ENCODE peak calls at places on chromosome 5, in seven cellular contexts. One of them, this sample, is unnamed.

GRCh38 chr5:126079266-126079665 is 343.9 kb upstream of the GRAMD2B start:
- DNase-seq in CD8-positive, alpha-beta memory T cell: no peak
- DNase-seq in IMR-90: no peak
- DNase-seq in A549: no peak
- DNase-seq in cerebellar cortex: no peak
- DNase-seq in left cardiac atrium: no peak
- DNase-seq in posterior vena cava: no peak
- DNase-seq in this sample: no peak

GRCh38 chr5:2688586-2688985 is 62.9 kb downstream of the IRX2 start:
- DNase-seq in left cardiac atrium: no peak
- DNase-seq in A549: no peak
- DNase-seq in posterior vena cava: no peak
- DNase-seq in CD8-positive, alpha-beta memory T cell: no peak
- DNase-seq in IMR-90: no peak
- DNase-seq in cerebellar cortex: no peak
- DNase-seq in this sample: no peak

GRCh38 chr5:176515396-176515795 is 21.8 kb downstream of the RNF44 start:
- DNase-seq in left cardiac atrium: no peak
- DNase-seq in IMR-90: no peak
- DNase-seq in A549: no peak
- DNase-seq in cerebellar cortex: no peak
- DNase-seq in CD8-positive, alpha-beta memory T cell: no peak
- DNase-seq in posterior vena cava: no peak
- DNase-seq in this sample: no peak

GRCh38 chr5:42636425-42636824 is 120.2 kb upstream of the CCDC152 start:
- DNase-seq in CD8-positive, alpha-beta memory T cell: no peak
- DNase-seq in left cardiac atrium: no peak
- DNase-seq in cerebellar cortex: peak; percentile 5
- DNase-seq in posterior vena cava: no peak
- DNase-seq in A549: no peak
- DNase-seq in IMR-90: no peak
- DNase-seq in this sample: no peak

GRCh38 chr5:76622973-76623596 is at the start of gene F2RL2:
- DNase-seq in IMR-90: peak; percentile 93
- DNase-seq in posterior vena cava: no peak
- DNase-seq in left cardiac atrium: peak; percentile 23
- DNase-seq in CD8-positive, alpha-beta memory T cell: no peak
- DNase-seq in A549: peak; percentile 52
- DNase-seq in cerebellar cortex: peak; percentile 84
- DNase-seq in this sample: no peak

GRCh38 chr5:135126688-135127603 is 92.9 kb upstream of the PITX1 start:
- DNase-seq in posterior vena cava: no peak
- DNase-seq in IMR-90: no peak
- DNase-seq in CD8-positive, alpha-beta memory T cell: no peak
- DNase-seq in A549: peak; percentile 38
- DNase-seq in left cardiac atrium: no peak
- DNase-seq in cerebellar cortex: no peak
- DNase-seq in this sample: no peak

GRCh38 chr5:43039468-43040286 is 442 bp downstream of the ANXA2R start:
- DNase-seq in IMR-90: peak; percentile 83
- DNase-seq in CD8-positive, alpha-beta memory T cell: peak; percentile 56
- DNase-seq in A549: peak; percentile 58
- DNase-seq in cerebellar cortex: peak; percentile 66
- DNase-seq in left cardiac atrium: peak; percentile 76
- DNase-seq in posterior vena cava: peak; percentile 91
- DNase-seq in this sample: peak; percentile 84

GRCh38 chr5:67395790-67396418 is 199.3 kb upstream of the CD180 start:
- DNase-seq in posterior vena cava: no peak
- DNase-seq in cerebellar cortex: no peak
- DNase-seq in left cardiac atrium: no peak
- DNase-seq in IMR-90: no peak
- DNase-seq in CD8-positive, alpha-beta memory T cell: no peak
- DNase-seq in A549: no peak
- DNase-seq in this sample: no peak

GRCh38 chr5:154945695-154946301 is 4.9 kb downstream of the MRPL22 start:
- DNase-seq in CD8-positive, alpha-beta memory T cell: no peak
- DNase-seq in A549: peak; percentile 28
- DNase-seq in left cardiac atrium: no peak
- DNase-seq in cerebellar cortex: peak; percentile 17
- DNase-seq in IMR-90: peak; percentile 28
- DNase-seq in posterior vena cava: no peak
- DNase-seq in this sample: no peak

GRCh38 chr5:141605523-141606277 is 13.1 kb downstream of the DIAPH1 start:
- DNase-seq in A549: no peak
- DNase-seq in CD8-positive, alpha-beta memory T cell: peak; percentile 68
- DNase-seq in cerebellar cortex: no peak
- DNase-seq in IMR-90: no peak
- DNase-seq in left cardiac atrium: peak; percentile 55
- DNase-seq in posterior vena cava: no peak
- DNase-seq in this sample: no peak

GRCh38 chr5:138461343-138462125 is 3.7 kb upstream of the EGR1 start:
- DNase-seq in posterior vena cava: peak; percentile 81
- DNase-seq in CD8-positive, alpha-beta memory T cell: no peak
- DNase-seq in cerebellar cortex: no peak
- DNase-seq in A549: no peak
- DNase-seq in left cardiac atrium: peak; percentile 61
- DNase-seq in IMR-90: peak; percentile 87
- DNase-seq in this sample: no peak

This sample was measured in Right ventricle myocardium superior.